ENCODE peak calls at places on chromosomes 11 and 22, in five cellular contexts. D is fibroblast of pulmonary artery, H is HCT116, O is fibroblast of mammary gland, N is cardiac fibroblast. W is an unnamed sample.
A peak's percentile ranks its signal among the peaks of the same experiment; 100 is the strongest.

GRCh38 chr11:65043881-65044501 is 3.0 kb downstream of the SAC3D1 start:
- DNase-seq in H (no peak), N (peak; percentile 51), O (peak; percentile 68), D (peak; percentile 31), W (peak; percentile 55)

GRCh38 chr22:49398646-49399045 is 429.0 kb downstream of the BRD1 start:
- DNase-seq in N (no peak), D (no peak), O (no peak), H (no peak), W (no peak)

GRCh38 chr11:87421422-87421821 is 383.7 kb downstream of the TMEM135 start:
- DNase-seq in D (peak; percentile 92), O (peak; percentile 90), N (peak; percentile 89), H (peak; percentile 68), W (peak; percentile 83)

GRCh38 chr11:33899383-33900037 is 7.6 kb upstream of the LMO2 start:
- DNase-seq in D (peak; percentile 91), O (peak; percentile 83), H (peak; percentile 43), N (peak; percentile 91), W (peak; percentile 57)

GRCh38 chr11:117992136-117992535 is 5.9 kb downstream of the IL10RA start:
- DNase-seq in H (no peak), O (no peak), D (no peak), N (no peak), W (no peak)

GRCh38 chr11:114738954-114739353 is 60.6 kb downstream of the NXPE2 start:
- DNase-seq in H (peak; percentile 22), O (peak; percentile 48), D (peak; percentile 55), N (peak; percentile 59), W (no peak)

GRCh38 chr11:129283141-129283540 is 91.0 kb upstream of the ARHGAP32 start:
- DNase-seq in H (peak; percentile 55), D (no peak), N (no peak), O (no peak), W (no peak)

GRCh38 chr11:68354181-68354872 is 41.9 kb downstream of the LRP5 start:
- DNase-seq in O (peak; percentile 88), N (peak; percentile 95), D (peak; percentile 85), H (peak; percentile 80), W (peak; percentile 81)

GRCh38 chr11:370087-370941 is 1.0 kb downstream of the B4GALNT4 start:
- DNase-seq in H (no peak), O (no peak), N (no peak), D (no peak), W (no peak)

GRCh38 chr22:19275919-19276600 is 15.5 kb downstream of the CLTCL1 start:
- DNase-seq in O (no peak), D (no peak), N (no peak), H (no peak), W (no peak)

GRCh38 chr11:1087961-1088926 is 13.6 kb downstream of the MUC2 start:
- DNase-seq in H (no peak), D (no peak), N (no peak), O (no peak), W (no peak)

GRCh38 chr11:121670792-121671275 is 218.1 kb upstream of the SORL1-AS1 start:
- DNase-seq in O (no peak), N (no peak), H (no peak), D (no peak), W (no peak)

GRCh38 chr22:49973018-49973965 is 12.7 kb downstream of the PIM3 start:
- DNase-seq in D (peak; percentile 36), N (no peak), H (no peak), O (no peak), W (no peak)

GRCh38 chr11:68715685-68716084 is 31.3 kb downstream of the GAL start:
- DNase-seq in D (no peak), O (no peak), N (no peak), H (no peak), W (no peak)

GRCh38 chr11:1287928-1288327 is 21.5 kb downstream of the TOLLIP start:
- DNase-seq in N (no peak), O (no peak), H (no peak), D (no peak), W (no peak)

GRCh38 chr11:110425751-110426545 is 3.8 kb upstream of the FDX1 start:
- DNase-seq in O (peak; percentile 90), N (peak; percentile 48), H (no peak), D (peak; percentile 20), W (peak; percentile 67)

GRCh38 chr11:129694538-129694937 is 121.1 kb upstream of the TMEM45B start:
- DNase-seq in D (no peak), H (no peak), O (no peak), N (no peak), W (no peak)

GRCh38 chr11:84887055-84887629 is 740.0 kb downstream of the DLG2 start:
- DNase-seq in D (no peak), H (no peak), O (peak; percentile 17), N (no peak), W (no peak)

GRCh38 chr11:47514825-47515647 is 37.9 kb downstream of the CELF1 start:
- DNase-seq in H (no peak), N (peak; percentile 82), O (peak; percentile 95), D (peak; percentile 81), W (peak; percentile 87)

GRCh38 chr11:72780291-72781062 is 13.4 kb downstream of the STARD10 start:
- DNase-seq in H (no peak), N (no peak), D (no peak), O (no peak), W (no peak)

GRCh38 chr11:122983438-122984185 is 2.0 kb upstream of the BSX start:
- DNase-seq in H (no peak), N (no peak), O (no peak), D (no peak), W (no peak)

GRCh38 chr22:37533995-37534394 is 14.8 kb upstream of the CARD10 start:
- DNase-seq in N (peak; percentile 85), D (peak; percentile 82), O (peak; percentile 87), H (peak; percentile 34), W (peak; percentile 69)

GRCh38 chr22:44936201-44936600 is 73.6 kb downstream of the PHF21B start:
- DNase-seq in H (no peak), D (no peak), O (no peak), N (no peak), W (no peak)

GRCh38 chr11:92268546-92268945 is 43.9 kb downstream of the FAT3 start:
- DNase-seq in D (no peak), N (no peak), O (no peak), H (no peak), W (no peak)

GRCh38 chr22:32880061-32880460 is 78.6 kb downstream of the TIMP3 start:
- DNase-seq in H (no peak), N (peak; percentile 29), D (peak; percentile 67), O (peak; percentile 72), W (peak; percentile 52)

GRCh38 chr11:3984896-3985295 is 109.7 kb upstream of the RRM1 start:
- DNase-seq in O (no peak), D (peak; percentile 47), H (no peak), N (peak; percentile 53), W (no peak)
- TF ChIP-seq CTCF in O (peak; percentile 2), D (peak; percentile 15), H (no peak), N (no peak), W (no peak)

GRCh38 chr11:119676461-119677020 is 52.5 kb downstream of the NECTIN1 start:
- DNase-seq in H (no peak), O (peak; percentile 68), D (peak; percentile 48), N (peak; percentile 21), W (peak; percentile 37)

GRCh38 chr11:119672597-119672996 is 56.4 kb downstream of the NECTIN1 start:
- DNase-seq in D (no peak), H (no peak), N (no peak), O (no peak), W (no peak)

GRCh38 chr11:119671048-119671447 is 58.0 kb downstream of the NECTIN1 start:
- DNase-seq in H (no peak), D (peak; percentile 92), O (peak; percentile 88), N (peak; percentile 94), W (peak; percentile 20)

GRCh38 chr11:119671561-119672015 is 57.4 kb downstream of the NECTIN1 start:
- DNase-seq in H (no peak), O (peak; percentile 54), N (peak; percentile 57), D (peak; percentile 50), W (peak; percentile 4)

DNA sequence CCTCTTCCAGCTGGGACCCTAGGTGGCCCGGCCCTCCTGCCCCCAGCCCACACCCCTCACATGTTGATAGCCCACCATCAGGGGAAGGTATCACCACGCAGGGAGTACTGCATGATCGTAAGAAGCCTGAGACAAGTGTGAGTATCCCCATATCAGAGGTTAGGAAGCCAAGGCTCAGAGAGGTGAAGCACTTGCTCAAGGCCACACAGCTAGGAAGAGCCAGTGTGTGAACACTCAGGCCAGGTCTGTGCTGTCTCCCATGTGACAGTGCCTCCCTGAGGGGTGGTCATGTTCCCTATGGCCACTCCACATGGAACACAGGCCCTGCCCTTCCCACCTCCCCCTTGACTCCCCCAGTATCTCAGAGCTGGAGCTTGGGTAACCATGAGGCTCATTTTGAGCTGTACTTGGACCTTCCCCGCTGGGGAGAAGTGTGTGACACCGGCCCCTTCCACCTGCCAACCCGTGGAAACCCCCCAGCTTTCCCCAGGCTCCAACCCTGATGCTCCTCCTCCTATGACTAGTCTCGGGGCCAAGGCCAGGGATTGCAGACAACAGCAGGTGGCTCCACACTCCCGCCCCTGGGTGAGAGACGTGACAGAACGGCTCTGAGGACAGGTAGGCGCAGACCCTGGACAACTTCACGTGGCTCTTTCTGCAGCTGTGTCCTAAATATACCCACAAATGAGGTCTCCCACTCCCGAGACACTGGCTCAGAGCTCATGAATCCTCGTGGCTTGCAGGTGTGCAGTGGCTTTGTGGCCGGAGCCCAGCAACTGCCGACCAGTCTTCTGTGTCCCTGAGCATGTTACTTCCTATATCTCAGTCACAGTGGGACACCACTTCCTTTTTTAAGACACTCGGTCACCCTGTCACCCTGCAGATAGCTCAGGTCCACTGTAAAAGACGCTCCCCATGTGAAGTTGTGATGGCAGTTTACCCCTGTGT is 55.3 kb downstream of the NECTIN1 start:
- DNase-seq in D (no peak), N (no peak), H (no peak), O (no peak), W (no peak)
- TF ChIP-seq CTCF in D (no peak), N (no peak), H (no peak), O (no peak), W (no peak)

GRCh38 chr22:17794726-17795125 is 20.5 kb upstream of the BID start:
- DNase-seq in N (no peak), D (no peak), H (no peak), O (no peak), W (no peak)

GRCh38 chr22:17792854-17793434 is 18.7 kb upstream of the BID start:
- DNase-seq in H (no peak), O (no peak), N (no peak), D (no peak), W (no peak)

GRCh38 chr22:17789379-17790200 is 15.3 kb upstream of the BID start:
- DNase-seq in N (no peak), D (no peak), O (no peak), H (no peak), W (no peak)

GRCh38 chr22:17791196-17791595 is 16.9 kb upstream of the BID start:
- DNase-seq in H (no peak), N (no peak), D (no peak), O (no peak), W (no peak)

GRCh38 chr22:17792289-17792688 is 18.0 kb upstream of the BID start:
- DNase-seq in N (no peak), D (no peak), O (no peak), H (no peak), W (no peak)
- TF ChIP-seq CTCF in N (no peak), D (no peak), O (no peak), H (no peak), W (no peak)

DNA sequence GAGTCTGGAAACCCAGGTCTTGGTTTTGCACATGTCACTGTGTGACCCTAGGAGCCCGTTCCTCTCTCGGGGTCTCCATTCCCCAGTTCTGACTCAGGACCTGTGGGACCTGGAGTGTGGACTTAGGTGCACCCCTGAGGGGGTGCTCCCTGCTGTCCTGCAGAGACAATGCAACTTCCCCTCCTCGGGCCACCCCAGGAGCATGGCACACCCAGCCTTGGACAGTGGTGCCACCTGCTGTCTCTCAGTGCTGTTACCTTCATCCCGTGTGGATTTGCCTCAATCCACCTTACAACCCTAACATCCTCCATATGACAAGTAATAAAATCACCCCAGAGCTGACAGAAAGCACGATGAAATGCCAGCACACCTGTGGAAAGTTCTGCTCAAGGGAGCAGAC is 27.5 kb upstream of the CRYBB3 start:
- DNase-seq in D (no peak), H (peak; percentile 8), N (peak; percentile 17), O (no peak), W (no peak)
- TF ChIP-seq CTCF in D (peak; percentile 39), H (peak; percentile 59), N (peak; percentile 14), O (no peak), W (peak; percentile 25)

W was measured in HFFc6.